ENCODE peak calls at places on chromosomes 7 and 10, in eight cellular contexts. Q, F, B, P, G, J, T and D are unnamed samples.

GRCh38 chr7:44847509-44847919 is 373 bp downstream of the H2AZ2 start:
- DNase-seq in G (peak; percentile 90), F (peak; percentile 88), T (peak; percentile 86), J (peak; percentile 87), P (peak; percentile 95), Q (peak; percentile 88), B (no peak), D (no peak)

GRCh38 chr10:35005868-35006267 is 84.3 kb downstream of the CUL2 start:
- DNase-seq in Q (peak; percentile 99), T (no peak), F (no peak), B (peak; percentile 96), G (peak; percentile 93), J (no peak), P (no peak), D (no peak)

GRCh38 chr7:5320391-5320790 is 37.6 kb downstream of the SLC29A4 start:
- DNase-seq in G (no peak), B (no peak), P (no peak), Q (no peak), J (no peak), T (no peak), F (no peak), D (no peak)

GRCh38 chr7:45252857-45253256 is 95.3 kb downstream of the RAMP3 start:
- DNase-seq in F (no peak), T (no peak), B (no peak), J (no peak), P (no peak), G (no peak), Q (no peak), D (no peak)

GRCh38 chr7:98594787-98595186 is 22.3 kb upstream of the NPTX2 start:
- DNase-seq in T (no peak), Q (no peak), G (no peak), B (no peak), J (no peak), F (no peak), P (no peak), D (no peak)

GRCh38 chr10:44295619-44296222 is 89.2 kb downstream of the CXCL12 start:
- DNase-seq in P (no peak), J (no peak), F (no peak), G (no peak), B (no peak), Q (no peak), T (no peak), D (no peak)

GRCh38 chr7:20331231-20331880 is 656 bp downstream of the ITGB8 start:
- DNase-seq in P (peak; percentile 73), F (peak; percentile 55), B (no peak), Q (peak; percentile 46), J (peak; percentile 53), T (peak; percentile 39), G (peak; percentile 46), D (no peak)

GRCh38 chr10:130127612-130128607 is 8.3 kb upstream of the GLRX3 start:
- DNase-seq in G (peak; percentile 75), J (peak; percentile 57), T (peak; percentile 55), B (no peak), Q (peak; percentile 75), F (peak; percentile 79), P (no peak), D (no peak)

GRCh38 chr7:144473908-144474307 is 70.4 kb upstream of the NOBOX start:
- DNase-seq in P (no peak), Q (no peak), F (no peak), T (no peak), B (no peak), G (no peak), J (no peak), D (no peak)

GRCh38 chr7:72438491-72438890 is 26.4 kb upstream of the CALN1 start:
- DNase-seq in Q (no peak), F (no peak), B (no peak), P (no peak), G (no peak), J (no peak), T (no peak), D (no peak)

GRCh38 chr7:108266489-108266888 is 136.3 kb upstream of the LAMB4 start:
- DNase-seq in G (no peak), P (no peak), J (no peak), T (no peak), B (no peak), Q (no peak), F (no peak), D (no peak)

GRCh38 chr10:49602380-49603023 is 7.6 kb upstream of the SLC18A3 start:
- DNase-seq in T (no peak), P (peak; percentile 16), F (no peak), J (no peak), G (no peak), Q (no peak), B (no peak), D (no peak)

GRCh38 chr7:91503934-91504575 is 239.8 kb downstream of the FZD1 start:
- DNase-seq in P (no peak), J (no peak), T (no peak), Q (peak; percentile 50), B (no peak), G (peak; percentile 60), F (no peak), D (no peak)

GRCh38 chr10:132592790-132593788 is 55.5 kb downstream of the INPP5A start:
- DNase-seq in T (no peak), F (no peak), Q (no peak), J (no peak), P (no peak), B (no peak), G (no peak), D (no peak)

GRCh38 chr10:132590094-132590751 is 52.6 kb downstream of the INPP5A start:
- DNase-seq in P (no peak), Q (no peak), F (no peak), T (no peak), J (no peak), G (no peak), B (no peak), D (no peak)

GRCh38 chr10:132589681-132590080 is 52.1 kb downstream of the INPP5A start:
- DNase-seq in P (no peak), J (no peak), B (no peak), Q (no peak), T (no peak), G (no peak), F (no peak), D (no peak)

GRCh38 chr10:132590752-132591121 is 53.1 kb downstream of the INPP5A start:
- DNase-seq in G (no peak), F (no peak), Q (no peak), T (no peak), B (no peak), J (no peak), P (no peak), D (no peak)

DNA sequence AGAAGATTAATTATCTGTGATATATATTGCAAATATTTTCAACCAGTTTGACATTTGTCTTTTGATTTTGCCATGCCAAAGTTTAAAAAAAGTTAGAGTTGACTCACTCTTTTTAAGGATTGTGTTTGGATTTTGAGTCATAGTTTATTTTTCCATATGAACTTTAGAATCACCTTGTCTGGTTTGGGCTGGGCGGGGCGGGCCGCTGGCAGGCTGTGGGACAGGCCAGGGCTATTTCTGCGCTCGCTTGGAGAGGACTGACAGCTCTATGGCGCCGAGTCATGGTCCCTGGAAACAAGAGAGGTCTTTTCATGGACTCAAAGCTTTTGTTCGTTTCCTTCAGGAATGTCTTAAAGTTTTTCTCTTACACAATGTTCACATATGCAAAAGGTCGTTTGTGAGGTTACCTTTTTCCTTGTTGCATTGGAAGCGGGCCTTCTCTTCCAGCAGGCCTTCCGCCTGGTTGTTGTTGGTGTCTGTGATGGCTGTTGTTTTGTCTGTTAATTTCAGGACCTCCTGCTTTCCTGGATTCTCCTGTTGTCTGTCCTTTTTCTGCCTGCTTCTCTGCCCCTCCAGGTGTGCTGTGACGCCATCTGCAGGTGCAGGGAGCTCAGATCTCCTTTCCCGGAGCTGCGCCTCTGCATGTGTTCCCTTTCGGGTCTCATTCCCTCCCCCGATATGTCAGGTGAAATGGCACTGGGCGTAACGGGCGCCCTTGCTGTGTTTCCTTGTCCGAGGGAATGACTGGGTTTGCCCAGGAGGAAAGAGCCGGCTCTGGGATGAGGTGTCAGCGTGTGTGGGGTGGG is 53.8 kb downstream of the INPP5A start:
- DNase-seq in G (peak; percentile 80), T (peak; percentile 81), P (no peak), F (no peak), J (peak; percentile 77), B (no peak), Q (peak; percentile 63), D (peak; percentile 91)
- H3K4me3 ChIP-seq in G (no peak overlapping the region), T (no peak overlapping the region), P (no peak overlapping the region), F (no peak overlapping the region), J (no peak overlapping the region), B (no peak overlapping the region), Q (no peak overlapping the region), D (peak overlapping the region; percentile 23)

GRCh38 chr7:51046103-51046466 is 263.4 kb upstream of the GRB10 start:
- DNase-seq in Q (no peak), P (no peak), G (no peak), B (no peak), F (no peak), J (no peak), T (no peak), D (no peak)

GRCh38 chr7:51043461-51043860 is 260.8 kb upstream of the GRB10 start:
- DNase-seq in P (no peak), J (no peak), F (no peak), G (no peak), B (no peak), Q (no peak), T (no peak), D (no peak)

GRCh38 chr7:51046482-51046881 is 263.8 kb upstream of the GRB10 start:
- DNase-seq in T (no peak), J (no peak), G (no peak), Q (no peak), P (no peak), F (no peak), B (no peak), D (no peak)

GRCh38 chr7:51040777-51041176 is 258.1 kb upstream of the GRB10 start:
- DNase-seq in Q (no peak), G (no peak), F (no peak), P (no peak), J (no peak), T (no peak), B (no peak), D (no peak)

GRCh38 chr7:51045319-51046102 is 262.8 kb upstream of the GRB10 start:
- DNase-seq in B (no peak), T (no peak), F (no peak), G (peak; percentile 5), P (no peak), J (no peak), Q (peak; percentile 19), D (no peak)
- TF ChIP-seq CTCF in B (no peak), T (no peak), F (no peak), G (no peak), P (no peak), J (no peak), Q (no peak), D (no peak)

DNA sequence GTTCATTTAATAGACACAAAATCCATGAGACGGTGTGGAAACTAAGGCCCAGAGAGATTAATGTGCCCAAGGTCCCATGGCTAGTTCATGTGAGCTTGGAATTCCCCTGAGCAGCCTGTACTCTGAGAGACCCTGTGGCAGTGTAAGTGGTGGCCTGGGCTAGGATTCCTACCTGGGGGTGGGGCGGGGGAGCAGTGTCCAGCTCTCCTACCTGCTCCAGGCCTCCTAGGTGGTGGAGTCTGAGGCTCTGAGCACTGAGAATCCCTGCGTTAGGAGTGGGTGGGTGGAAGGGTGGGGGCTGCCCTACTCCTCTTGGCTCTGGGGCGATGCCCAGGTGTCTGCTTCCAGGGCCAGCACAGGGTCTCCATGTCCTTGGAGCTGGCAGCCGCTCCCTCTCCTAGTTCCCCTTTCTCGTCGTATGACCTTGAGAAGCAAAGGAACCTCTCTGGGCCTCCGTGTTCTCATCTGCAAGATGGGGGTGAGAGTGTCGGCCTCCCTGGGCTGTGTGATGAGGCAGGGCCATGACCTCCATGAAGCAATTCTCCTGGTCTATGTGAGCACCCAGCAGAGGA is 2.5 kb downstream of the SNCG start:
- DNase-seq in P (no peak), F (no peak), B (no peak), T (no peak), J (no peak), Q (no peak), G (no peak), D (no peak)
- H3K4me3 ChIP-seq in P (no peak overlapping the region), F (no peak overlapping the region), B (no peak overlapping the region), T (no peak overlapping the region), J (no peak overlapping the region), Q (no peak overlapping the region), G (no peak overlapping the region), D (peak overlapping the region; percentile 66)

GRCh38 chr10:88693392-88694020 is 12.5 kb upstream of the LIPK start:
- DNase-seq in J (no peak), F (no peak), P (no peak), G (peak; percentile 50), Q (peak; percentile 43), B (no peak), T (no peak), D (no peak)
- TF ChIP-seq CTCF in J (no peak), F (peak; percentile 38), P (peak; percentile 23), G (peak; percentile 33), Q (peak; percentile 39), B (no peak), T (no peak), D (no peak)